ENCODE peak calls at places on chromosome 5, in four cellular contexts. J is brain microvascular endothelial cell, R is PC-9, O is HL-60. W is an unnamed sample. For H3K27me3, the result is how much of the 10 kb centered on the place peaks cover.

GRCh38 chr5:142119051-142119625 is 10.6 kb downstream of the NDFIP1 start:
- DNase-seq in J (no peak), R (no peak), O (no peak), W (no peak)

GRCh38 chr5:81759632-81760005 is 8.7 kb upstream of the SSBP2 start:
- DNase-seq in J (no peak), R (no peak), O (no peak), W (no peak)

GRCh38 chr5:2335156-2335555 is 416.3 kb downstream of the IRX2 start:
- DNase-seq in J (no peak), R (no peak), O (no peak), W (no peak)

GRCh38 chr5:141914154-141914743 is 9.4 kb upstream of the DELE1 start:
- DNase-seq in J (no peak), R (no peak), O (peak), W (no peak)

GRCh38 chr5:116571568-116572321 is 2.9 kb downstream of the SEMA6A start:
- DNase-seq in J (no peak), R (no peak), O (no peak), W (no peak)

GRCh38 chr5:107467137-107467932 is 203.4 kb downstream of the EFNA5 start:
- DNase-seq in J (no peak), R (peak), O (no peak), W (no peak)

GRCh38 chr5:38297830-38298608 is 39.7 kb downstream of the EGFLAM start:
- DNase-seq in J (no peak), R (no peak), O (no peak), W (no peak)

GRCh38 chr5:10756539-10756938 is 4.5 kb downstream of the DAP start:
- DNase-seq in J (no peak), R (no peak), O (no peak), W (no peak)

GRCh38 chr5:9545959-9546851 is at the start of gene SEMA5A:
- DNase-seq in J (peak), R (peak), O (no peak), W (no peak)

GRCh38 chr5:139711852-139712171 is 63.7 kb downstream of the CXXC5 start:
- DNase-seq in J (no peak), R (no peak), O (no peak), W (no peak)

GRCh38 chr5:157159209-157159751 is 6.8 kb downstream of the GARIN3 start:
- DNase-seq in J (no peak), R (no peak), O (no peak), W (no peak)

GRCh38 chr5:152051499-152052454 is 127.1 kb upstream of the GLRA1 start:
- DNase-seq in J (no peak), R (no peak), O (no peak), W (no peak)

DNA sequence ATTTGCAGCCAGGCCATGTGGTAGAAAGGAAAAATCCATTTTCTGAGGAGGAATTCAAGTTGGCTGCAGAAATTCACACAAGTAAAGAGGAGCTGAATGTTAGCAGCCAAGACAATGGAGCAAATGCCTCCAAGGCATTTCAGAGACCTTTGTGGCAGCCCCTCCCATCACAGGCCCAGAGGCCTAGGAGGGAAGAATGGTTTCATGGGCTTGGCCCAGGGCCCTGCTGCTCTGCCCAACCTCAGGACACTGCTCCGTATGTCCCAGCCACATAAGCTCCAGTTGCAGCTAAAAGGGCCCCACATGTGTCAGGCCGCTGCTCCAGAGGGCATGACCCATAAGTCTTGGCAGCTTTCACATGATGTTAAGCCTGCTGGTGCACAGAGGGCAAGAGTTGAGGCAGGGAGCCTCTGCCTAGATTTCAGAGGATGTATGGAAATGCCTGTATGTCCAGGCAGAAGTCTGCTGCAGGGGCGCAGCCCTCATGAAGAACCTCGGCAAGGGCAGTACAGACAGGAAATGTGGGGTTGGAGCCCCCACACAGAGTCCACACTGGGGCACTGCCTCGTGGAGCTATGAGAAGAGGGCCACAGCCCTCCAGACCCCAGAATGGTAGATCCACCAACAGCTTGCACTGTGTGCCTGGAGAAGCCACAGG is 144.2 kb upstream of the EPB41L4A start:
- DNase-seq in J (no peak), R (no peak), O (no peak), W (no peak)
- TF ChIP-seq CTCF in J (no peak), R (no peak), O (no peak), W (no peak)

GRCh38 chr5:132557425-132557805 is 638 bp downstream of the RAD50 start:
- DNase-seq in J (peak), R (peak), O (peak), W (no peak)
- H3K4me3 ChIP-seq in J (peak), R (peak), O (peak), W (peak)

DNA sequence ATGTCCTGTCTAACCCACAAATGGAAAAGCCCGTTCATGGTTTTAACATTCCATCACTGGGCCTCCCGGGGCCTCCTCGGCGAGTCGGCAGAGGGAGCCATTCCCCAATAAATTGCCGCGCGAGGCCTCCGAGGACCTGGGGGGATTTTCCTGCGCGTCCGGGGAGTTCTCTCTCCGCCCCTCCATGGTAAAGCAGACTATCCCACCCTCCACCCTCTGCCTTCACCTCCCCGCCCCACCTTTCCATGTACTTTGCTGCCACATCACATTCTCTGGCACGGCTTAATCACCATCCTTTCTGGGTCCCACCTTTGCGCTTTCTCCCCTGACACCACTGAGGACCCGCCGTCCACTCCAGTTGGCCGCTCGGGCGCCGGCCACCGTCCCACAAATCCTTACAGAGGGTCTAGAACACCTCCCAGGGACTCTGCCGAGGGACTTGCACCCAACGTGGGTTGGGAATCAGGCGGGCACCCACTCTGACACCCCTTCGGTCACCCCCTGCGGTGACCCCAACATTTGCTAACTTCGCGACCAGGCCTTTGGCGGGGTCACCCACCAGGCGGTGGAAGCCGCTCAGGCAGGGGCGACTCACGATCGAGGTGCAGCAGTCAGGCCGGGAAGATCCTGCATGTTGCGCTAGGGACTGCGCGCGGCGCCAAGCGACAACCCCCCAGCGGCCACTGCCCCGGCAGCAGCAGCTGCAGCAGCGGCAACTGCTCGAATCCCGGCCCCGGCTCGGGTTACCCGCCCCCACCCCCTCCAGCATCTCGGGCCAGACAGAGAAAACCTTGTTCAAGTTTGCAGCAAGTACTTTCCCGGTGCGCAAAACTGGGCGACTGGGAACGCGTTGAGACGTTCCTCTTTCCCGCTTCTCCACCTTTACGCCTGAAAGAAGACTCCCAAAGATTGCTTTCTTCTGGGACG is at the start of gene MEGF10:
- DNase-seq in J (peak), R (no peak), O (no peak), W (no peak)
- H3K27me3 ChIP-seq in J (under half), R (under half), O (under half), W (under half)

GRCh38 chr5:127316013-127316412 is 25.4 kb downstream of the MEGF10 start:
- DNase-seq in J (no peak), R (no peak), O (no peak), W (no peak)

GRCh38 chr5:127312131-127312530 is 21.5 kb downstream of the MEGF10 start:
- DNase-seq in J (no peak), R (no peak), O (no peak), W (no peak)

GRCh38 chr5:127313379-127313778 is 22.8 kb downstream of the MEGF10 start:
- DNase-seq in J (no peak), R (no peak), O (no peak), W (no peak)

GRCh38 chr5:127311349-127311748 is 20.8 kb downstream of the MEGF10 start:
- DNase-seq in J (no peak), R (no peak), O (no peak), W (no peak)

DNA sequence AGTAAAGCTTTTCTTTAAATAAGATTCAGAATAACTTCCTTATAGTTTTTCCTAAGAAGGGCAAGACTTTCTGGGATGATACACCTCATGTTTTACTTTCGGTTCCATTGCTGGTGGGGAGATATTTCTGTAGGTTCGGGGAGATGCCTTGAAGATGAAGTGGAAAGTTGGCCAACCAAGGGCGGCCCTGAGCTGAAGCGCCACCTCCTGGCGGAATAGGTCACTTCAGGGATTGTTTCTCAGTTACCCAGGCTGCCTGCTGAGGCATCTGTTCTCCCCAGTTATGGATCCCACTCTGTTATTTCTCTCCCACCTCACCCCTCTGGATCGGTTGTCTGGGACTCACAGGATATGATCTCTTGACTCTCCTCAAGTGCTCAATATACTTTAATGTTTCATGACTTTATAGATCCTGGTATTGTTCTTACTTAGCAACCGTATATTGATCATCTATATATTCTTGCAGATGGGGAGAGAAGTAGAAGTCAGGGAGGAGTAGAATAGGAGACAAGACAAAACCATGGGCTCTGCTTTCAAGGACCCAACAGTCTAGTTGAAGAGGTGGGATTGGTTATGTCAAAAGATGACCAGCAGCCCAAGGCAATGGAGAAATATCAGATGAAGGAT is 23.4 kb downstream of the MEGF10 start:
- DNase-seq in J (peak), R (no peak), O (peak), W (no peak)
- TF ChIP-seq CTCF in J (peak), R (peak), O (peak), W (peak)

DNA sequence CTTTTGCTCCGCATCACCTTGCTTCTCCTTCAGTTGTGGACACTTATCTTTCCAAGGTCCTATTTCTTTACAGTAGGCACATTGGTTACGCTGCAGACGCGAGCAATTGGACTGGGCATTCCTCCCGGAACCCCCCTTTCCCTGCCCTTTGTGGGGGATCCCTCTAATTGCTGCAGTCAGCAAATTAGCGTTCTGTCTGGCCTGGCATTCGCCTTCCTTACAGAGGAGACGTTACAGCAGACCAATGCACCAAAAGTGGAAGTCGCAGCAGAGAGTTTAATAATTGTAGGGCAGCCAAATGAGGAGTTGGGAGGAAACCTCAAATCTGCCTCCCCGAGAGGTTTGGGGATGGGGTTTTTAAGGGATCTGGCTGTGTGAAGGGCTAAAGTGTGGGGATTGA is 5.3 kb upstream of the ZNF354C start:
- DNase-seq in J (no peak), R (no peak), O (no peak), W (no peak)
- H3K4me3 ChIP-seq in J (no peak), R (no peak), O (no peak), W (no peak)

GRCh38 chr5:123097483-123097870 is 8.4 kb downstream of the PRDM6 start:
- DNase-seq in J (no peak), R (no peak), O (no peak), W (no peak)

GRCh38 chr5:123099514-123100151 is 10.6 kb downstream of the PRDM6 start:
- DNase-seq in J (no peak), R (no peak), O (no peak), W (no peak)

GRCh38 chr5:123095694-123096120 is 6.7 kb downstream of the PRDM6 start:
- DNase-seq in J (no peak), R (no peak), O (no peak), W (no peak)

GRCh38 chr5:123097871-123098735 is 9.1 kb downstream of the PRDM6 start:
- DNase-seq in J (no peak), R (no peak), O (no peak), W (no peak)

GRCh38 chr5:123098767-123099513 is 9.9 kb downstream of the PRDM6 start:
- DNase-seq in J (no peak), R (no peak), O (no peak), W (no peak)
- H3K27me3 ChIP-seq in J (under half), R (under half), O (under half), W (half or more)

GRCh38 chr5:149453618-149454415 is 74.7 kb upstream of the IL17B start:
- DNase-seq in J (no peak), R (no peak), O (no peak), W (no peak)

GRCh38 chr5:149455889-149456409 is 76.9 kb upstream of the IL17B start:
- DNase-seq in J (peak), R (peak), O (no peak), W (no peak)

GRCh38 chr5:149450199-149450598 is 71.1 kb upstream of the IL17B start:
- DNase-seq in J (peak), R (no peak), O (no peak), W (no peak)

GRCh38 chr5:149452007-149452664 is 73.0 kb upstream of the IL17B start:
- DNase-seq in J (peak), R (no peak), O (no peak), W (no peak)

GRCh38 chr5:149452665-149453617 is 73.8 kb upstream of the IL17B start:
- DNase-seq in J (peak), R (no peak), O (no peak), W (peak)
- TF ChIP-seq CTCF in J (peak), R (no peak), O (no peak), W (peak)